ENCODE peak calls at places on chromosomes 11 and 22, in six cellular contexts. Q is B cell, T is Daoy, A is HCT116, L is astrocyte of the spinal cord, R is fibroblast of the conjunctiva. C is an unnamed sample.

GRCh38 chr11:45331839-45332485 is 45.8 kb upstream of the SYT13 start:
- DNase-seq in Q (no peak), T (no peak), A (no peak), L (no peak), R (no peak), C (no peak)

GRCh38 chr22:36397081-36397766 is 9.5 kb upstream of the MYH9 start:
- DNase-seq in Q (no peak), T (peak; percentile 54), A (no peak), L (no peak), R (no peak), C (no peak)

GRCh38 chr11:15507592-15507991 is 392.9 kb downstream of the INSC start:
- DNase-seq in Q (no peak), T (peak; percentile 68), A (no peak), L (peak; percentile 23), R (no peak), C (no peak)

GRCh38 chr11:133157180-133157579 is 375.1 kb downstream of the OPCML start:
- DNase-seq in Q (no peak), T (peak; percentile 41), A (no peak), L (no peak), R (no peak), C (no peak)

GRCh38 chr11:69557266-69557665 is 75.8 kb downstream of the LINC01488 start:
- DNase-seq in Q (no peak), T (no peak), A (no peak), L (no peak), R (no peak), C (no peak)

GRCh38 chr11:13465909-13466371 is 2.9 kb upstream of the BTBD10 start:
- DNase-seq in Q (peak; percentile 36), T (peak; percentile 12), A (peak; percentile 70), L (peak; percentile 52), R (peak; percentile 33), C (no peak)

GRCh38 chr11:66619080-66619554 is 2.7 kb downstream of the RBM14 start:
- DNase-seq in Q (peak; percentile 54), T (no peak), A (no peak), L (peak; percentile 74), R (peak; percentile 59), C (no peak)

GRCh38 chr11:35419713-35420333 is 465 bp upstream of the SLC1A2 start:
- DNase-seq in Q (no peak), T (peak; percentile 8), A (no peak), L (no peak), R (no peak), C (no peak)

GRCh38 chr11:17138562-17138961 is 61.1 kb upstream of the RPS13 start:
- DNase-seq in Q (no peak), T (no peak), A (no peak), L (no peak), R (no peak), C (no peak)

GRCh38 chr11:18802381-18803257 is 11.0 kb upstream of the PTPN5 start:
- DNase-seq in Q (peak; percentile 44), T (peak; percentile 54), A (peak; percentile 58), L (peak; percentile 70), R (peak; percentile 71), C (peak; percentile 43)

GRCh38 chr11:76163289-76163880 is 42.9 kb downstream of the WNT11 start:
- DNase-seq in Q (no peak), T (no peak), A (no peak), L (no peak), R (no peak), C (no peak)

GRCh38 chr22:50030315-50031188 is 18.0 kb upstream of the IL17REL start:
- DNase-seq in Q (peak; percentile 93), T (peak; percentile 83), A (peak; percentile 75), L (peak; percentile 48), R (peak; percentile 23), C (peak; percentile 28)

GRCh38 chr11:78653294-78653909 is 78.7 kb upstream of the NARS2 start:
- DNase-seq in Q (no peak), T (no peak), A (no peak), L (no peak), R (no peak), C (no peak)

GRCh38 chr22:26835929-26836528 is 178.6 kb downstream of the MIAT start:
- DNase-seq in Q (peak; percentile 25), T (peak; percentile 51), A (peak; percentile 33), L (peak; percentile 32), R (peak; percentile 24), C (no peak)

GRCh38 chr22:27720860-27721259 is 80.7 kb downstream of the MN1 start:
- DNase-seq in Q (no peak), T (peak; percentile 50), A (no peak), L (no peak), R (no peak), C (no peak)

GRCh38 chr22:27573280-27573711 is 228.3 kb downstream of the MN1 start:
- DNase-seq in Q (no peak), T (no peak), A (no peak), L (no peak), R (no peak), C (no peak)

GRCh38 chr11:110991621-110992355 is 253.7 kb upstream of the POU2AF2 start:
- DNase-seq in Q (no peak), T (no peak), A (no peak), L (peak; percentile 56), R (peak; percentile 77), C (peak; percentile 53)

GRCh38 chr11:27353593-27354358 is 9.2 kb downstream of the CCDC34 start:
- DNase-seq in Q (no peak), T (no peak), A (no peak), L (peak; percentile 16), R (peak; percentile 3), C (no peak)

GRCh38 chr11:1920128-1920908 is 815 bp downstream of the TNNT3 start:
- DNase-seq in Q (peak; percentile 8), T (no peak), A (no peak), L (no peak), R (no peak), C (no peak)